ENCODE peak calls at places on chromosome 11, in six cellular contexts. One of them, this sample, is unnamed.

GRCh38 chr11:102367364-102367763 is 20.4 kb downstream of the BIRC2 start:
- DNase-seq in EL: no peak
- DNase-seq in stimulated activated naive CD4-positive, alpha-beta T cell: peak
- DNase-seq in activated CD4-positive, alpha-beta T cell treated with anti-CD3 and anti-CD28 coated beads, Interleukin-2, amount 50 U/mL, for 4 hours: no peak
- DNase-seq in RWPE1: no peak
- DNase-seq in H54: no peak
- DNase-seq in this sample: peak

GRCh38 chr11:15901790-15902189 is 454.6 kb downstream of the SOX6 start:
- DNase-seq in H54: no peak
- DNase-seq in EL: no peak
- DNase-seq in stimulated activated naive CD4-positive, alpha-beta T cell: no peak
- DNase-seq in activated CD4-positive, alpha-beta T cell treated with anti-CD3 and anti-CD28 coated beads, Interleukin-2, amount 50 U/mL, for 4 hours: no peak
- DNase-seq in RWPE1: no peak
- DNase-seq in this sample: no peak

GRCh38 chr11:65606876-65607613 is 7.0 kb downstream of the MAP3K11 start:
- DNase-seq in EL: peak
- DNase-seq in activated CD4-positive, alpha-beta T cell treated with anti-CD3 and anti-CD28 coated beads, Interleukin-2, amount 50 U/mL, for 4 hours: no peak
- DNase-seq in RWPE1: peak
- DNase-seq in H54: no peak
- DNase-seq in stimulated activated naive CD4-positive, alpha-beta T cell: no peak
- DNase-seq in this sample: no peak

GRCh38 chr11:114466742-114467141 is 27.5 kb downstream of the REXO2 start:
- DNase-seq in stimulated activated naive CD4-positive, alpha-beta T cell: no peak
- DNase-seq in EL: no peak
- DNase-seq in RWPE1: no peak
- DNase-seq in activated CD4-positive, alpha-beta T cell treated with anti-CD3 and anti-CD28 coated beads, Interleukin-2, amount 50 U/mL, for 4 hours: no peak
- DNase-seq in H54: no peak
- DNase-seq in this sample: no peak

GRCh38 chr11:98056945-98057344 is 963.8 kb upstream of the CNTN5 start:
- DNase-seq in stimulated activated naive CD4-positive, alpha-beta T cell: no peak
- DNase-seq in H54: no peak
- DNase-seq in RWPE1: no peak
- DNase-seq in activated CD4-positive, alpha-beta T cell treated with anti-CD3 and anti-CD28 coated beads, Interleukin-2, amount 50 U/mL, for 4 hours: no peak
- DNase-seq in EL: no peak
- DNase-seq in this sample: no peak

GRCh38 chr11:75568616-75569219 is 6.7 kb downstream of the SERPINH1 start:
- DNase-seq in EL: no peak
- DNase-seq in H54: no peak
- DNase-seq in stimulated activated naive CD4-positive, alpha-beta T cell: no peak
- DNase-seq in RWPE1: no peak
- DNase-seq in activated CD4-positive, alpha-beta T cell treated with anti-CD3 and anti-CD28 coated beads, Interleukin-2, amount 50 U/mL, for 4 hours: no peak
- DNase-seq in this sample: no peak

GRCh38 chr11:59680287-59681154 is 11.7 kb upstream of the PATL1 start:
- DNase-seq in stimulated activated naive CD4-positive, alpha-beta T cell: peak
- DNase-seq in H54: peak
- DNase-seq in RWPE1: peak
- DNase-seq in EL: peak
- DNase-seq in activated CD4-positive, alpha-beta T cell treated with anti-CD3 and anti-CD28 coated beads, Interleukin-2, amount 50 U/mL, for 4 hours: peak
- DNase-seq in this sample: peak

GRCh38 chr11:35364101-35364780 is 55.1 kb downstream of the SLC1A2 start:
- DNase-seq in H54: peak
- DNase-seq in RWPE1: peak
- DNase-seq in activated CD4-positive, alpha-beta T cell treated with anti-CD3 and anti-CD28 coated beads, Interleukin-2, amount 50 U/mL, for 4 hours: no peak
- DNase-seq in stimulated activated naive CD4-positive, alpha-beta T cell: no peak
- DNase-seq in EL: peak
- DNase-seq in this sample: peak

GRCh38 chr11:69634069-69634468 is 6.9 kb upstream of the CCND1 start:
- DNase-seq in H54: no peak
- DNase-seq in EL: no peak
- DNase-seq in RWPE1: no peak
- DNase-seq in stimulated activated naive CD4-positive, alpha-beta T cell: no peak
- DNase-seq in activated CD4-positive, alpha-beta T cell treated with anti-CD3 and anti-CD28 coated beads, Interleukin-2, amount 50 U/mL, for 4 hours: no peak
- DNase-seq in this sample: no peak

GRCh38 chr11:83282084-83282716 is 4.0 kb downstream of the CCDC90B start:
- DNase-seq in EL: peak
- DNase-seq in H54: no peak
- DNase-seq in activated CD4-positive, alpha-beta T cell treated with anti-CD3 and anti-CD28 coated beads, Interleukin-2, amount 50 U/mL, for 4 hours: no peak
- DNase-seq in stimulated activated naive CD4-positive, alpha-beta T cell: no peak
- DNase-seq in RWPE1: no peak
- DNase-seq in this sample: peak

GRCh38 chr11:1306186-1307162 is 3.0 kb downstream of the TOLLIP start:
- DNase-seq in H54: no peak
- DNase-seq in activated CD4-positive, alpha-beta T cell treated with anti-CD3 and anti-CD28 coated beads, Interleukin-2, amount 50 U/mL, for 4 hours: no peak
- DNase-seq in EL: no peak
- DNase-seq in stimulated activated naive CD4-positive, alpha-beta T cell: no peak
- DNase-seq in RWPE1: no peak
- DNase-seq in this sample: no peak

GRCh38 chr11:3939651-3940190 is 84.3 kb downstream of the STIM1 start:
- DNase-seq in stimulated activated naive CD4-positive, alpha-beta T cell: no peak
- DNase-seq in RWPE1: no peak
- DNase-seq in EL: peak
- DNase-seq in H54: no peak
- DNase-seq in activated CD4-positive, alpha-beta T cell treated with anti-CD3 and anti-CD28 coated beads, Interleukin-2, amount 50 U/mL, for 4 hours: no peak
- DNase-seq in this sample: no peak

GRCh38 chr11:130151196-130151595 is 8.4 kb upstream of the ST14 start:
- DNase-seq in activated CD4-positive, alpha-beta T cell treated with anti-CD3 and anti-CD28 coated beads, Interleukin-2, amount 50 U/mL, for 4 hours: no peak
- DNase-seq in RWPE1: no peak
- DNase-seq in stimulated activated naive CD4-positive, alpha-beta T cell: no peak
- DNase-seq in H54: no peak
- DNase-seq in EL: no peak
- DNase-seq in this sample: no peak

GRCh38 chr11:127050141-127050632 is 49.6 kb upstream of the KIRREL3 start:
- DNase-seq in RWPE1: no peak
- DNase-seq in stimulated activated naive CD4-positive, alpha-beta T cell: no peak
- DNase-seq in activated CD4-positive, alpha-beta T cell treated with anti-CD3 and anti-CD28 coated beads, Interleukin-2, amount 50 U/mL, for 4 hours: no peak
- DNase-seq in EL: no peak
- DNase-seq in H54: no peak
- DNase-seq in this sample: no peak

GRCh38 chr11:126083829-126084607 is 21.4 kb upstream of the CDON start:
- DNase-seq in H54: no peak
- DNase-seq in RWPE1: no peak
- DNase-seq in stimulated activated naive CD4-positive, alpha-beta T cell: peak
- DNase-seq in activated CD4-positive, alpha-beta T cell treated with anti-CD3 and anti-CD28 coated beads, Interleukin-2, amount 50 U/mL, for 4 hours: peak
- DNase-seq in EL: no peak
- DNase-seq in this sample: no peak

GRCh38 chr11:126079640-126080205 is 17.1 kb upstream of the CDON start:
- DNase-seq in EL: no peak
- DNase-seq in H54: no peak
- DNase-seq in activated CD4-positive, alpha-beta T cell treated with anti-CD3 and anti-CD28 coated beads, Interleukin-2, amount 50 U/mL, for 4 hours: no peak
- DNase-seq in RWPE1: no peak
- DNase-seq in stimulated activated naive CD4-positive, alpha-beta T cell: no peak
- DNase-seq in this sample: peak

GRCh38 chr11:111693224-111693937 is 72.8 kb downstream of the PPP2R1B start:
- DNase-seq in stimulated activated naive CD4-positive, alpha-beta T cell: no peak
- DNase-seq in RWPE1: no peak
- DNase-seq in H54: no peak
- DNase-seq in EL: no peak
- DNase-seq in activated CD4-positive, alpha-beta T cell treated with anti-CD3 and anti-CD28 coated beads, Interleukin-2, amount 50 U/mL, for 4 hours: no peak
- DNase-seq in this sample: no peak

GRCh38 chr11:19374189-19374588 is 133.4 kb upstream of the E2F8 start:
- DNase-seq in EL: peak
- DNase-seq in H54: peak
- DNase-seq in stimulated activated naive CD4-positive, alpha-beta T cell: no peak
- DNase-seq in activated CD4-positive, alpha-beta T cell treated with anti-CD3 and anti-CD28 coated beads, Interleukin-2, amount 50 U/mL, for 4 hours: no peak
- DNase-seq in RWPE1: peak
- DNase-seq in this sample: peak

GRCh38 chr11:47565340-47566165 is at the start of gene PTPMT1:
- DNase-seq in H54: peak
- DNase-seq in stimulated activated naive CD4-positive, alpha-beta T cell: peak
- DNase-seq in activated CD4-positive, alpha-beta T cell treated with anti-CD3 and anti-CD28 coated beads, Interleukin-2, amount 50 U/mL, for 4 hours: peak
- DNase-seq in RWPE1: peak
- DNase-seq in EL: peak
- DNase-seq in this sample: peak

GRCh38 chr11:77278595-77279506 is 22.6 kb downstream of the GDPD4 start:
- DNase-seq in H54: no peak
- DNase-seq in activated CD4-positive, alpha-beta T cell treated with anti-CD3 and anti-CD28 coated beads, Interleukin-2, amount 50 U/mL, for 4 hours: no peak
- DNase-seq in RWPE1: peak
- DNase-seq in EL: peak
- DNase-seq in stimulated activated naive CD4-positive, alpha-beta T cell: no peak
- DNase-seq in this sample: peak

GRCh38 chr11:115193931-115194797 is 310.1 kb downstream of the CADM1 start:
- DNase-seq in EL: no peak
- DNase-seq in RWPE1: no peak
- DNase-seq in H54: no peak
- DNase-seq in stimulated activated naive CD4-positive, alpha-beta T cell: no peak
- DNase-seq in activated CD4-positive, alpha-beta T cell treated with anti-CD3 and anti-CD28 coated beads, Interleukin-2, amount 50 U/mL, for 4 hours: no peak
- DNase-seq in this sample: no peak

GRCh38 chr11:72223615-72224586 is 666 bp upstream of the INPPL1 start:
- DNase-seq in activated CD4-positive, alpha-beta T cell treated with anti-CD3 and anti-CD28 coated beads, Interleukin-2, amount 50 U/mL, for 4 hours: peak
- DNase-seq in H54: no peak
- DNase-seq in stimulated activated naive CD4-positive, alpha-beta T cell: peak
- DNase-seq in EL: peak
- DNase-seq in RWPE1: no peak
- DNase-seq in this sample: peak

GRCh38 chr11:69212121-69213110 is 56.7 kb downstream of the SMIM38 start:
- DNase-seq in stimulated activated naive CD4-positive, alpha-beta T cell: no peak
- DNase-seq in RWPE1: no peak
- DNase-seq in EL: no peak
- DNase-seq in activated CD4-positive, alpha-beta T cell treated with anti-CD3 and anti-CD28 coated beads, Interleukin-2, amount 50 U/mL, for 4 hours: no peak
- DNase-seq in H54: no peak
- DNase-seq in this sample: no peak

GRCh38 chr11:77038029-77038824 is 4.0 kb downstream of the B3GNT6 start:
- DNase-seq in activated CD4-positive, alpha-beta T cell treated with anti-CD3 and anti-CD28 coated beads, Interleukin-2, amount 50 U/mL, for 4 hours: no peak
- DNase-seq in RWPE1: no peak
- DNase-seq in H54: no peak
- DNase-seq in EL: peak
- DNase-seq in stimulated activated naive CD4-positive, alpha-beta T cell: no peak
- DNase-seq in this sample: peak

GRCh38 chr11:23021287-23021863 is 161.1 kb upstream of the CCDC179 start:
- DNase-seq in H54: peak
- DNase-seq in activated CD4-positive, alpha-beta T cell treated with anti-CD3 and anti-CD28 coated beads, Interleukin-2, amount 50 U/mL, for 4 hours: no peak
- DNase-seq in EL: peak
- DNase-seq in RWPE1: peak
- DNase-seq in stimulated activated naive CD4-positive, alpha-beta T cell: peak
- DNase-seq in this sample: peak

GRCh38 chr11:86150826-86151187 is 81.9 kb upstream of the PICALM start:
- DNase-seq in EL: peak
- DNase-seq in stimulated activated naive CD4-positive, alpha-beta T cell: no peak
- DNase-seq in activated CD4-positive, alpha-beta T cell treated with anti-CD3 and anti-CD28 coated beads, Interleukin-2, amount 50 U/mL, for 4 hours: no peak
- DNase-seq in RWPE1: no peak
- DNase-seq in H54: no peak
- DNase-seq in this sample: no peak

GRCh38 chr11:120815260-120816100 is 208.4 kb upstream of the TBCEL start:
- DNase-seq in EL: no peak
- DNase-seq in activated CD4-positive, alpha-beta T cell treated with anti-CD3 and anti-CD28 coated beads, Interleukin-2, amount 50 U/mL, for 4 hours: no peak
- DNase-seq in stimulated activated naive CD4-positive, alpha-beta T cell: no peak
- DNase-seq in RWPE1: no peak
- DNase-seq in H54: no peak
- DNase-seq in this sample: peak

This sample was measured in PC-3.